ENCODE peak calls at places on chromosomes 4 and X, in six cellular contexts. One of them, this sample, is unnamed. For H3K4me1 and H3K36me3, the result is how much of the 10 kb centered on the place peaks cover.

GRCh38 chr4:140743194-140743931 is 12.8 kb downstream of the TBC1D9 start:
- DNase-seq in endodermal cell: peak
- DNase-seq in neuronal stem cell: peak
- DNase-seq in naive thymus-derived CD4-positive, alpha-beta T cell: no peak
- DNase-seq in sigmoid colon: no peak
- DNase-seq in endothelial cell of umbilical vein: peak
- DNase-seq in this sample: no peak

GRCh38 chrX:10176121-10177003 is 19.6 kb downstream of the CLCN4 start:
- DNase-seq in endodermal cell: no peak
- DNase-seq in naive thymus-derived CD4-positive, alpha-beta T cell: no peak
- DNase-seq in neuronal stem cell: no peak
- DNase-seq in endothelial cell of umbilical vein: no peak
- DNase-seq in sigmoid colon: no peak
- DNase-seq in this sample: no peak

GRCh38 chrX:116417968-116418367 is 18.4 kb upstream of the SLC6A14 start:
- DNase-seq in sigmoid colon: no peak
- DNase-seq in naive thymus-derived CD4-positive, alpha-beta T cell: no peak
- DNase-seq in neuronal stem cell: no peak
- DNase-seq in endodermal cell: no peak
- DNase-seq in endothelial cell of umbilical vein: no peak
- DNase-seq in this sample: no peak

GRCh38 chr4:160026720-160027119 is 923.8 kb downstream of the RAPGEF2 start:
- DNase-seq in endodermal cell: peak
- DNase-seq in neuronal stem cell: no peak
- DNase-seq in naive thymus-derived CD4-positive, alpha-beta T cell: no peak
- DNase-seq in endothelial cell of umbilical vein: no peak
- DNase-seq in sigmoid colon: no peak
- DNase-seq in this sample: no peak

GRCh38 chr4:40980318-40980883 is 230.6 kb downstream of the NSUN7 start:
- DNase-seq in endothelial cell of umbilical vein: peak
- DNase-seq in naive thymus-derived CD4-positive, alpha-beta T cell: no peak
- DNase-seq in endodermal cell: peak
- DNase-seq in neuronal stem cell: no peak
- DNase-seq in sigmoid colon: no peak
- DNase-seq in this sample: no peak

GRCh38 chr4:60582167-60582566 is 618.0 kb upstream of the ADGRL3 start:
- DNase-seq in sigmoid colon: no peak
- DNase-seq in neuronal stem cell: no peak
- DNase-seq in endodermal cell: no peak
- DNase-seq in naive thymus-derived CD4-positive, alpha-beta T cell: no peak
- DNase-seq in endothelial cell of umbilical vein: no peak
- DNase-seq in this sample: no peak

GRCh38 chrX:106726485-106727437 is at the start of gene RNF128:
- DNase-seq in naive thymus-derived CD4-positive, alpha-beta T cell: no peak
- DNase-seq in endodermal cell: peak
- DNase-seq in sigmoid colon: no peak
- DNase-seq in neuronal stem cell: no peak
- DNase-seq in endothelial cell of umbilical vein: no peak
- DNase-seq in this sample: peak

GRCh38 chr4:159003420-159004253 is 99.2 kb upstream of the RAPGEF2 start:
- DNase-seq in endothelial cell of umbilical vein: peak
- DNase-seq in neuronal stem cell: no peak
- DNase-seq in endodermal cell: no peak
- DNase-seq in sigmoid colon: no peak
- DNase-seq in naive thymus-derived CD4-positive, alpha-beta T cell: no peak
- DNase-seq in this sample: no peak

GRCh38 chr4:3747582-3747906 is 18.6 kb upstream of the ADRA2C start:
- DNase-seq in endothelial cell of umbilical vein: no peak
- DNase-seq in sigmoid colon: no peak
- DNase-seq in endodermal cell: peak
- DNase-seq in neuronal stem cell: no peak
- DNase-seq in naive thymus-derived CD4-positive, alpha-beta T cell: no peak
- DNase-seq in this sample: no peak

GRCh38 chrX:13752141-13752540 is 17.6 kb downstream of the OFD1 start:
- DNase-seq in sigmoid colon: no peak
- DNase-seq in endothelial cell of umbilical vein: no peak
- DNase-seq in neuronal stem cell: no peak
- DNase-seq in endodermal cell: no peak
- DNase-seq in naive thymus-derived CD4-positive, alpha-beta T cell: no peak
- DNase-seq in this sample: no peak

GRCh38 chrX:13752646-13753045 is 18.1 kb downstream of the OFD1 start:
- DNase-seq in naive thymus-derived CD4-positive, alpha-beta T cell: no peak
- DNase-seq in neuronal stem cell: no peak
- DNase-seq in endothelial cell of umbilical vein: no peak
- DNase-seq in sigmoid colon: no peak
- DNase-seq in endodermal cell: no peak
- DNase-seq in this sample: no peak

GRCh38 chrX:13756381-13756780 is 21.8 kb downstream of the OFD1 start:
- DNase-seq in endothelial cell of umbilical vein: no peak
- DNase-seq in neuronal stem cell: no peak
- DNase-seq in endodermal cell: no peak
- DNase-seq in sigmoid colon: no peak
- DNase-seq in naive thymus-derived CD4-positive, alpha-beta T cell: no peak
- DNase-seq in this sample: no peak

GRCh38 chrX:13754765-13755164 is 20.2 kb downstream of the OFD1 start:
- DNase-seq in neuronal stem cell: no peak
- DNase-seq in endothelial cell of umbilical vein: no peak
- DNase-seq in endodermal cell: no peak
- DNase-seq in sigmoid colon: no peak
- DNase-seq in naive thymus-derived CD4-positive, alpha-beta T cell: no peak
- DNase-seq in this sample: no peak

GRCh38 chrX:13755254-13755653 is 20.7 kb downstream of the OFD1 start:
- DNase-seq in endothelial cell of umbilical vein: no peak
- DNase-seq in naive thymus-derived CD4-positive, alpha-beta T cell: peak
- DNase-seq in endodermal cell: no peak
- DNase-seq in sigmoid colon: no peak
- DNase-seq in neuronal stem cell: no peak
- DNase-seq in this sample: no peak
- H3K4me1 ChIP-seq in endothelial cell of umbilical vein: under half
- H3K4me1 ChIP-seq in naive thymus-derived CD4-positive, alpha-beta T cell: under half
- H3K4me1 ChIP-seq in endodermal cell: under half
- H3K4me1 ChIP-seq in sigmoid colon: under half
- H3K4me1 ChIP-seq in neuronal stem cell: under half
- H3K4me1 ChIP-seq in this sample: under half

DNA sequence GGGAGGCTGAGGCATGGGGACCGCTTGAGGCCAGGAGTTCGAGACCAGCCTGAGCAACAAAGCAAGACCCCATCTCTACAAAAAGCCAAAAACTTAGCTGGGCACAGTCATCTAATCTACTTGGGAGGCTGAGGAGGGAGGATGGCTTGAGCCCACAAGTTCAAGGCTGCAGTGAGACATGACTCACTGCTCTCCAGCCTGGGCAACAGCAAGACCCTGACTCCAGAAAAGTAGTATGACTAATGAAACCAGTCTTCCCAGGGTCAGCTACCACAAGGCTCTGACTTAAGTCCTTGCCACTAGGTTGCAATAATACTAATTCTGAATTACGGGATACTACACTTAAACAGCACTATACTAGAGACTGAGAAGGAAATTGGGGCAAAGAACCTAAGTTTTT is 33.1 kb downstream of the ERVMER34-1 start:
- DNase-seq in neuronal stem cell: no peak
- DNase-seq in naive thymus-derived CD4-positive, alpha-beta T cell: no peak
- DNase-seq in endodermal cell: no peak
- DNase-seq in endothelial cell of umbilical vein: peak
- DNase-seq in sigmoid colon: no peak
- DNase-seq in this sample: no peak
- H3K27ac ChIP-seq in neuronal stem cell: no peak
- H3K27ac ChIP-seq in naive thymus-derived CD4-positive, alpha-beta T cell: no peak
- H3K27ac ChIP-seq in endodermal cell: no peak
- H3K27ac ChIP-seq in endothelial cell of umbilical vein: no peak
- H3K27ac ChIP-seq in sigmoid colon: no peak
- H3K27ac ChIP-seq in this sample: no peak

DNA sequence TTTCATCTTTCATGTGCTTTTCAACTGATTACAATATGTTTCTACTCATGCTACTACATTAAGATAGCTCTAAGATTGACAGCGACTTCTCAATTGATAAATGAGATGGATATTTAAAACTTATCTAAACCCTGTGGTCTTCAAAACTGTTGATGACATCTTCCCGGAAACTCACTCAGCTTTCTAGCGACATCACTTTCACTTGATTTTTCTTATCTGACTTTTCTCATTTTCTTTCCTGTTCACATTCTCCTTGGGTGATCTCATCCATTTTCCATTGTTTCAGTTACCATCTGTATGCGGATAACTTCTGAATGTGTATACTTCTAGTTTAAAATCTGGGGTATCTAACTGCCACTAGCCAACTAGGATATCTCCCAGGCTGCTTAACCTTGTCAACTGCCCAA is 3.1 kb downstream of the POLR2B start:
- DNase-seq in endodermal cell: no peak
- DNase-seq in endothelial cell of umbilical vein: peak
- DNase-seq in naive thymus-derived CD4-positive, alpha-beta T cell: no peak
- DNase-seq in sigmoid colon: no peak
- DNase-seq in neuronal stem cell: no peak
- DNase-seq in this sample: no peak
- H3K36me3 ChIP-seq in endodermal cell: under half
- H3K36me3 ChIP-seq in endothelial cell of umbilical vein: under half
- H3K36me3 ChIP-seq in naive thymus-derived CD4-positive, alpha-beta T cell: under half
- H3K36me3 ChIP-seq in sigmoid colon: under half
- H3K36me3 ChIP-seq in neuronal stem cell: under half
- H3K36me3 ChIP-seq in this sample: under half

DNA sequence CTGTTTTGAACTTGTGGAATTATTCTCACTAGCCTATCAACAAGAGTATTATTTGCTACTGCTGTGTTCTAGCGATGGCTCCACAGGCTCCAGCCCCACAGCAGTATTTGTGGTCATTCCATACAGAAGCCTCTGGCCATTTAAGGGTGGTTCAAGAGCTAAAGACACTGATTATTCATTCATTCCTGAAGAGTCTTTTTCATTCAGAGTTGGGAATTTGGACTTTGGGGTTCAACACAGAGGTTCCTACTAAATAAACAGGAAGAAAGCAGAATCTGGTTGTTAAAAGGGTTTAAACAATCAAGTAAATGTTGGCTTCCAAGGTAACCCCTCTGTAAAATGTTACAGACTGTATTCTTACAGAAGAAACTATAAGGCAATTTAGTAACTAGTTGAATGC is 4.3 kb upstream of the MBNL3 start:
- DNase-seq in endothelial cell of umbilical vein: no peak
- DNase-seq in naive thymus-derived CD4-positive, alpha-beta T cell: no peak
- DNase-seq in neuronal stem cell: no peak
- DNase-seq in endodermal cell: no peak
- DNase-seq in sigmoid colon: no peak
- DNase-seq in this sample: no peak
- H3K4me1 ChIP-seq in endothelial cell of umbilical vein: under half
- H3K4me1 ChIP-seq in naive thymus-derived CD4-positive, alpha-beta T cell: under half
- H3K4me1 ChIP-seq in neuronal stem cell: under half
- H3K4me1 ChIP-seq in endodermal cell: under half
- H3K4me1 ChIP-seq in sigmoid colon: under half
- H3K4me1 ChIP-seq in this sample: under half

GRCh38 chr4:86948276-86948675 is 13.5 kb downstream of the AFF1 start:
- DNase-seq in neuronal stem cell: no peak
- DNase-seq in endothelial cell of umbilical vein: no peak
- DNase-seq in sigmoid colon: no peak
- DNase-seq in naive thymus-derived CD4-positive, alpha-beta T cell: no peak
- DNase-seq in endodermal cell: no peak
- DNase-seq in this sample: no peak

GRCh38 chr4:86944964-86945781 is 10.4 kb downstream of the AFF1 start:
- DNase-seq in endothelial cell of umbilical vein: no peak
- DNase-seq in sigmoid colon: no peak
- DNase-seq in endodermal cell: peak
- DNase-seq in naive thymus-derived CD4-positive, alpha-beta T cell: no peak
- DNase-seq in neuronal stem cell: no peak
- DNase-seq in this sample: no peak

GRCh38 chr4:86946868-86947493 is 12.2 kb downstream of the AFF1 start:
- DNase-seq in naive thymus-derived CD4-positive, alpha-beta T cell: no peak
- DNase-seq in endothelial cell of umbilical vein: no peak
- DNase-seq in endodermal cell: peak
- DNase-seq in neuronal stem cell: no peak
- DNase-seq in sigmoid colon: no peak
- DNase-seq in this sample: no peak

GRCh38 chr4:86950835-86951525 is 16.2 kb downstream of the AFF1 start:
- DNase-seq in endodermal cell: no peak
- DNase-seq in naive thymus-derived CD4-positive, alpha-beta T cell: no peak
- DNase-seq in neuronal stem cell: no peak
- DNase-seq in endothelial cell of umbilical vein: no peak
- DNase-seq in sigmoid colon: no peak
- DNase-seq in this sample: no peak

DNA sequence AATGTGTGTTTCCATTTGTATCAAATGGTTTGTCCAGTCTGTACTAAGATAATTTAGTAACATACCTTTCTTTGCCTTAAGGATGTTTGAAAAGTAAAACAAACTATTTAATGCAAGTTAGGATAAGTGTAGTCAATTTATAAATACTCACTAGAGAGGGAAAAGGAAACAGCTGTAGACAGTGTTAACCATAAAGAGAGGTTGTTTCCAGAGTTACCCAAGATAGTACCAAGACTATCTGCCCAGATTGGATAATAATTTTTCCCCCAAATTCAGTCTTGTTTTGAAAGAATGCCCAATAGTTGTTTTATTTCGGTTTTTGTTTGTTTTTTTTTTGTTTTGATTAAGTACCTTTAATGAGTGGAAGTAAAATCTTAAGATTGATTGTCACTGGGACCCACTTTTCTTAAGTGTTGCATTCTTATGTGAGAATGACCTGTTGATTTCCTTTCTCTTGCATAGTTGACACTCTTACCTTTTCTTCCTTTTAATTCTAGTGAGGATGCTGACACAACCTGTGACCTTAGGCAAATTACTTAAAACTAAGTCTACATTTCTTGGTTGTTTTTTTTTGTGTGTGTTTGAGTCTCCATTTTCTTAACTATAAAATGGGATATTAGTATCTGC is 12.8 kb downstream of the AFF1 start:
- DNase-seq in sigmoid colon: no peak
- DNase-seq in endodermal cell: no peak
- DNase-seq in neuronal stem cell: no peak
- DNase-seq in naive thymus-derived CD4-positive, alpha-beta T cell: no peak
- DNase-seq in endothelial cell of umbilical vein: peak
- DNase-seq in this sample: no peak
- H3K27ac ChIP-seq in sigmoid colon: no peak
- H3K27ac ChIP-seq in endodermal cell: no peak
- H3K27ac ChIP-seq in neuronal stem cell: no peak
- H3K27ac ChIP-seq in naive thymus-derived CD4-positive, alpha-beta T cell: no peak
- H3K27ac ChIP-seq in endothelial cell of umbilical vein: no peak
- H3K27ac ChIP-seq in this sample: no peak

DNA sequence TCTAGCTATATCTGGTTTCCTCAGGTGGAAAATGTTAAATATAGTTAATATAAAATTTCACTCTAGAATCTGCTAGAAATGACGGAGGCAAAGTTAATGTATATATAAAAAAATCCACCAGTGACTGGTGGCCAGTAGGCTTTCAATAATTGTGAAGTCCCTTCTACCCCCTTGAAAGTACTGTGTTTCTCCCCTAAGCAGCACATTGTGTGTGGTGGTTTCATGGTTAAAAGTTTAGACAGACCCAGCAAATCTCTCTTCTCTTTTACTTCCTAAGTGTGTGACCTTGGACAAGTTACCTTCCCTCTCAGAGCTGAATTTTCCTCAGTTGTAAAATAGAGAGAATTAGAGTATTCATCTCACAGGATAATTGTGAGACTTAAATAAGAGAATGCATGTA is 600 bp upstream of the HEPH start:
- DNase-seq in endothelial cell of umbilical vein: no peak
- DNase-seq in sigmoid colon: no peak
- DNase-seq in naive thymus-derived CD4-positive, alpha-beta T cell: no peak
- DNase-seq in endodermal cell: no peak
- DNase-seq in neuronal stem cell: no peak
- DNase-seq in this sample: no peak
- H3K36me3 ChIP-seq in endothelial cell of umbilical vein: under half
- H3K36me3 ChIP-seq in sigmoid colon: under half
- H3K36me3 ChIP-seq in naive thymus-derived CD4-positive, alpha-beta T cell: under half
- H3K36me3 ChIP-seq in endodermal cell: under half
- H3K36me3 ChIP-seq in neuronal stem cell: under half
- H3K36me3 ChIP-seq in this sample: under half

This sample was measured in aorta.